ENCODE peak calls at places on chromosomes 11 and 22, in four cellular contexts. One of them, this sample, is unnamed.

GRCh38 chr11:128498846-128499245 is 88.5 kb downstream of the ETS1 start:
- DNase-seq in activated CD8-positive, alpha-beta memory T cell treated with anti-CD3 and anti-CD28 coated beads, Interleukin-2, amount 50 U/mL, for 4 hours: no peak
- DNase-seq in DMS79: peak
- DNase-seq in LoVo: no peak
- DNase-seq in this sample: no peak

GRCh38 chr11:32052218-32052617 is 38.7 kb upstream of the RCN1 start:
- DNase-seq in activated CD8-positive, alpha-beta memory T cell treated with anti-CD3 and anti-CD28 coated beads, Interleukin-2, amount 50 U/mL, for 4 hours: peak
- DNase-seq in DMS79: no peak
- DNase-seq in LoVo: peak
- DNase-seq in this sample: peak

GRCh38 chr11:34650528-34650927 is 29.6 kb downstream of the EHF start:
- DNase-seq in DMS79: no peak
- DNase-seq in activated CD8-positive, alpha-beta memory T cell treated with anti-CD3 and anti-CD28 coated beads, Interleukin-2, amount 50 U/mL, for 4 hours: peak
- DNase-seq in LoVo: no peak
- DNase-seq in this sample: peak

GRCh38 chr22:19742160-19743066 is 18.2 kb upstream of the TBX1 start:
- DNase-seq in DMS79: no peak
- DNase-seq in LoVo: no peak
- DNase-seq in activated CD8-positive, alpha-beta memory T cell treated with anti-CD3 and anti-CD28 coated beads, Interleukin-2, amount 50 U/mL, for 4 hours: no peak
- DNase-seq in this sample: no peak

GRCh38 chr22:35900483-35901168 is 128.0 kb downstream of the RBFOX2 start:
- DNase-seq in LoVo: no peak
- DNase-seq in activated CD8-positive, alpha-beta memory T cell treated with anti-CD3 and anti-CD28 coated beads, Interleukin-2, amount 50 U/mL, for 4 hours: no peak
- DNase-seq in DMS79: no peak
- DNase-seq in this sample: no peak

GRCh38 chr22:20951151-20951931 is 15.7 kb upstream of the AIFM3 start:
- DNase-seq in DMS79: no peak
- DNase-seq in activated CD8-positive, alpha-beta memory T cell treated with anti-CD3 and anti-CD28 coated beads, Interleukin-2, amount 50 U/mL, for 4 hours: no peak
- DNase-seq in LoVo: no peak
- DNase-seq in this sample: no peak

GRCh38 chr11:12454782-12455181 is 77.4 kb downstream of the PARVA start:
- DNase-seq in LoVo: no peak
- DNase-seq in DMS79: no peak
- DNase-seq in activated CD8-positive, alpha-beta memory T cell treated with anti-CD3 and anti-CD28 coated beads, Interleukin-2, amount 50 U/mL, for 4 hours: no peak
- DNase-seq in this sample: no peak

GRCh38 chr11:15101072-15101701 is 13.5 kb upstream of the INSC start:
- DNase-seq in DMS79: peak
- DNase-seq in LoVo: peak
- DNase-seq in activated CD8-positive, alpha-beta memory T cell treated with anti-CD3 and anti-CD28 coated beads, Interleukin-2, amount 50 U/mL, for 4 hours: peak
- DNase-seq in this sample: peak

GRCh38 chr11:113114452-113115027 is 153.3 kb downstream of the NCAM1 start:
- DNase-seq in LoVo: peak
- DNase-seq in DMS79: peak
- DNase-seq in activated CD8-positive, alpha-beta memory T cell treated with anti-CD3 and anti-CD28 coated beads, Interleukin-2, amount 50 U/mL, for 4 hours: no peak
- DNase-seq in this sample: no peak

GRCh38 chr11:78030429-78031325 is 7.6 kb upstream of the KCTD14 start:
- DNase-seq in activated CD8-positive, alpha-beta memory T cell treated with anti-CD3 and anti-CD28 coated beads, Interleukin-2, amount 50 U/mL, for 4 hours: no peak
- DNase-seq in LoVo: peak
- DNase-seq in DMS79: peak
- DNase-seq in this sample: no peak

GRCh38 chr22:44102856-44103255 is 77.9 kb upstream of the PARVG start:
- DNase-seq in activated CD8-positive, alpha-beta memory T cell treated with anti-CD3 and anti-CD28 coated beads, Interleukin-2, amount 50 U/mL, for 4 hours: no peak
- DNase-seq in LoVo: no peak
- DNase-seq in DMS79: no peak
- DNase-seq in this sample: no peak

GRCh38 chr22:22520020-22520656 is at the start of gene ZNF280A:
- DNase-seq in activated CD8-positive, alpha-beta memory T cell treated with anti-CD3 and anti-CD28 coated beads, Interleukin-2, amount 50 U/mL, for 4 hours: no peak
- DNase-seq in DMS79: no peak
- DNase-seq in LoVo: peak
- DNase-seq in this sample: no peak

GRCh38 chr11:94132152-94132558 is 3.5 kb downstream of the PANX1 start:
- DNase-seq in DMS79: no peak
- DNase-seq in LoVo: no peak
- DNase-seq in activated CD8-positive, alpha-beta memory T cell treated with anti-CD3 and anti-CD28 coated beads, Interleukin-2, amount 50 U/mL, for 4 hours: no peak
- DNase-seq in this sample: no peak

GRCh38 chr22:37569921-37570660 is 9.8 kb downstream of the LGALS2 start:
- DNase-seq in LoVo: peak
- DNase-seq in DMS79: no peak
- DNase-seq in activated CD8-positive, alpha-beta memory T cell treated with anti-CD3 and anti-CD28 coated beads, Interleukin-2, amount 50 U/mL, for 4 hours: no peak
- DNase-seq in this sample: no peak

GRCh38 chr22:33579448-33580093 is 340.7 kb downstream of the LARGE1 start:
- DNase-seq in activated CD8-positive, alpha-beta memory T cell treated with anti-CD3 and anti-CD28 coated beads, Interleukin-2, amount 50 U/mL, for 4 hours: peak
- DNase-seq in LoVo: peak
- DNase-seq in DMS79: no peak
- DNase-seq in this sample: no peak

GRCh38 chr11:44621140-44621681 is 55.7 kb downstream of the CD82 start:
- DNase-seq in DMS79: peak
- DNase-seq in LoVo: peak
- DNase-seq in activated CD8-positive, alpha-beta memory T cell treated with anti-CD3 and anti-CD28 coated beads, Interleukin-2, amount 50 U/mL, for 4 hours: peak
- DNase-seq in this sample: peak

GRCh38 chr11:2200536-2200935 is 28.9 kb upstream of the TH start:
- DNase-seq in DMS79: no peak
- DNase-seq in LoVo: no peak
- DNase-seq in activated CD8-positive, alpha-beta memory T cell treated with anti-CD3 and anti-CD28 coated beads, Interleukin-2, amount 50 U/mL, for 4 hours: no peak
- DNase-seq in this sample: no peak

GRCh38 chr22:47783433-47784366 is 1021.2 kb downstream of the TBC1D22A start:
- DNase-seq in activated CD8-positive, alpha-beta memory T cell treated with anti-CD3 and anti-CD28 coated beads, Interleukin-2, amount 50 U/mL, for 4 hours: no peak
- DNase-seq in LoVo: no peak
- DNase-seq in DMS79: no peak
- DNase-seq in this sample: no peak

GRCh38 chr11:64876835-64877341 is 1.5 kb downstream of the EHD1 start:
- DNase-seq in DMS79: no peak
- DNase-seq in LoVo: peak
- DNase-seq in activated CD8-positive, alpha-beta memory T cell treated with anti-CD3 and anti-CD28 coated beads, Interleukin-2, amount 50 U/mL, for 4 hours: no peak
- DNase-seq in this sample: no peak

GRCh38 chr22:50444663-50445062 is 30.2 kb downstream of the SBF1 start:
- DNase-seq in DMS79: no peak
- DNase-seq in LoVo: no peak
- DNase-seq in activated CD8-positive, alpha-beta memory T cell treated with anti-CD3 and anti-CD28 coated beads, Interleukin-2, amount 50 U/mL, for 4 hours: no peak
- DNase-seq in this sample: no peak